ENCODE peak calls at places on chromosomes 12 and 14, in four cellular contexts. W is right cardiac atrium, E is stomach, K is tibial artery. X is an unnamed sample.

GRCh38 chr14:52844262-52845060 is 53.1 kb upstream of the GNPNAT1 start:
- DNase-seq in E (no peak), K (no peak), W (peak; percentile 54), X (no peak)

GRCh38 chr12:114770323-114770722 is 86.3 kb upstream of the TBX3 start:
- DNase-seq in E (no peak), K (no peak), W (no peak), X (no peak)

GRCh38 chr12:115946867-115947695 is 330.4 kb downstream of the MED13L start:
- DNase-seq in K (no peak), E (no peak), W (no peak), X (no peak)

GRCh38 chr12:108568653-108569154 is 6.3 kb downstream of the ISCU start:
- DNase-seq in W (no peak), E (no peak), K (peak; percentile 31), X (peak; percentile 97)

GRCh38 chr12:4819654-4820053 is 90.1 kb upstream of the KCNA1 start:
- DNase-seq in E (no peak), W (no peak), K (no peak), X (no peak)

GRCh38 chr12:43063642-43064041 is 474.1 kb upstream of the PRICKLE1 start:
- DNase-seq in E (no peak), K (no peak), W (no peak), X (no peak)

GRCh38 chr12:67111182-67111581 is 158.0 kb upstream of the CAND1 start:
- DNase-seq in K (no peak), W (no peak), E (no peak), X (no peak)

GRCh38 chr12:38124247-38125012 is 192.1 kb upstream of the ALG10B start:
- DNase-seq in W (no peak), K (no peak), E (peak; percentile 56), X (no peak)

GRCh38 chr12:43551271-43551970 is 582 bp downstream of the ADAMTS20 start:
- DNase-seq in W (no peak), E (no peak), K (no peak), X (no peak)

GRCh38 chr14:22850944-22851790 is 14.8 kb downstream of the MMP14 start:
- DNase-seq in E (peak; percentile 92), K (peak; percentile 98), W (peak; percentile 98), X (no peak)

GRCh38 chr14:69882086-69882864 is 3.1 kb downstream of the SMOC1 start:
- DNase-seq in E (no peak), K (no peak), W (no peak), X (no peak)

GRCh38 chr12:132329036-132329738 is at the start of gene GALNT9:
- DNase-seq in K (no peak), E (no peak), W (peak; percentile 55), X (no peak)

GRCh38 chr12:132329739-132330548 is 555 bp upstream of the GALNT9 start:
- DNase-seq in E (no peak), W (peak; percentile 50), K (no peak), X (no peak)

GRCh38 chr12:132326646-132327045 is 2.7 kb downstream of the GALNT9 start:
- DNase-seq in E (no peak), W (peak; percentile 13), K (no peak), X (no peak)

GRCh38 chr12:132327351-132328171 is 1.8 kb downstream of the GALNT9 start:
- DNase-seq in W (peak; percentile 76), K (no peak), E (no peak), X (peak; percentile 50)

DNA sequence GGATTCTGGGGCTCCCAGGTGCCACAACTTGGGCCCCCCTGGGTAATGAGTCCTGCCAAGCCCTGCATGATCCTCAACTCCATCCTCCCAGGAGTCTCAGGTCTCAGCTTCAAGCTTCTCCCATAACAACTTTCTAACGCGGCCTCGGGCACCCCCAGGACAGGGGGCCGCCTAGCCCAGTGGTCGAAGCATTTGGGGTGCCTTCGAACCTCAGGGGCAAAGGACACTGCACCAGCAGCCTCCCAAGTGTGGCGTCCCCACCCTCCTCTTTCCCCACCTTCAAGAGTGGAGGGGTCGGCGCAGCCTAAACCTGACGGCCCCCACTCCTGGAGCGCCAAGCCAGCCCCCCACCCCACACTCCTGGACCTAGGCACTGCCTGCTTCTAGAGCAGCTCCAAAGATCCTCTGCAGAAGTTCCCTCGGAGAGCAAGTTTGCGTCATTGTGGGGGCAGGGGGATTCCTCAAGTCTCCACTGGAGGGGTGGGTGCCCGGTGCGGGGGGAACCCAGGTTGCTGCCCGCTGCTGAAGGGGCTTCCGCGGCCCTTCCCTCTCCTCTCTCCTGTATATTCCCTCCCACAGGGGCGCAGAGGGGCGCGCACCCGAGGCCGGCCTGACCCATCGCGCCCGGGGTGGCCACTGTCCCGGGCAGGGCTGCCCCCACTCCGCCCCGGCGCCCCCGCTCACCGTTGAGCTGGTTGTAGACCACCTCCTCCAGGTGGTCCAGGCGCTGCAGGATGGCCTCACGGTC is 933 bp downstream of the GALNT9 start:
- DNase-seq in E (no peak), K (no peak), W (no peak), X (no peak)
- H3K4me3 ChIP-seq in E (peak overlapping the region; percentile 10), K (no peak overlapping the region), W (no peak overlapping the region), X (no peak overlapping the region)

DNA sequence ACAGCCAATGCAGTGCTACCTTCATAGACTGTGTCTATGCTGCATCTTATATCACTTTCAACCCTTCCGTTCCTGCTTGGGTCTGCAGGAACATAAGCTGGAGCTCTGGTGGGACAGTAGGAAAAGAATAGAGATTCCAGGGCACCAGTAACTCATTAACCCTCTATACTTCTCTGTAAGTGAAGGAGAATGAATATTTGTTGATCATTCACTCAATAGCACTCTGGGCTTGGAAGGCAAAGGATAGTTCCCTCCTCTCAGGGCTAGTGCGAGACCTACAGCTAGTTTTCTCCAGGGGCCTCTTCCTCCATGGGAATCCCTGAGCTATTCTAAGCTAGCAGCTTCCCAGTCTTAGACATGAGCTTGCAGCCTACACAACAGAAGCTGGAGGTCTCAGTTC is 84.7 kb downstream of the BMP4 start:
- DNase-seq in K (no peak), E (no peak), W (no peak), X (no peak)
- H3K4me3 ChIP-seq in K (no peak overlapping the region), E (no peak overlapping the region), W (no peak overlapping the region), X (no peak overlapping the region)

GRCh38 chr12:133190176-133190575 is 8.9 kb downstream of the ZNF268 start:
- DNase-seq in W (no peak), E (no peak), K (no peak), X (no peak)

GRCh38 chr12:133192847-133193246 is 11.6 kb downstream of the ZNF268 start:
- DNase-seq in K (no peak), E (no peak), W (no peak), X (no peak)
- H3K4me3 ChIP-seq in K (no peak overlapping the region), E (no peak overlapping the region), W (no peak overlapping the region), X (no peak overlapping the region)

GRCh38 chr12:49292729-49293055 is 2.3 kb upstream of the PRPH start:
- DNase-seq in W (no peak), E (peak; percentile 30), K (no peak), X (no peak)

GRCh38 chr12:49294086-49294803 is 702 bp upstream of the PRPH start:
- DNase-seq in W (no peak), E (no peak), K (peak; percentile 51), X (no peak)

GRCh38 chr12:49294804-49295086 is 202 bp upstream of the PRPH start:
- DNase-seq in W (no peak), E (no peak), K (no peak), X (no peak)

GRCh38 chr12:49295087-49296001 is at the start of gene PRPH:
- DNase-seq in W (peak; percentile 58), E (no peak), K (peak; percentile 59), X (no peak)

GRCh38 chr12:49293056-49293956 is 1.6 kb upstream of the PRPH start:
- DNase-seq in E (peak; percentile 62), K (peak; percentile 70), W (peak; percentile 92), X (no peak)
- H3K4me3 ChIP-seq in E (peak overlapping the region; percentile 11), K (no peak overlapping the region), W (no peak overlapping the region), X (no peak overlapping the region)

DNA sequence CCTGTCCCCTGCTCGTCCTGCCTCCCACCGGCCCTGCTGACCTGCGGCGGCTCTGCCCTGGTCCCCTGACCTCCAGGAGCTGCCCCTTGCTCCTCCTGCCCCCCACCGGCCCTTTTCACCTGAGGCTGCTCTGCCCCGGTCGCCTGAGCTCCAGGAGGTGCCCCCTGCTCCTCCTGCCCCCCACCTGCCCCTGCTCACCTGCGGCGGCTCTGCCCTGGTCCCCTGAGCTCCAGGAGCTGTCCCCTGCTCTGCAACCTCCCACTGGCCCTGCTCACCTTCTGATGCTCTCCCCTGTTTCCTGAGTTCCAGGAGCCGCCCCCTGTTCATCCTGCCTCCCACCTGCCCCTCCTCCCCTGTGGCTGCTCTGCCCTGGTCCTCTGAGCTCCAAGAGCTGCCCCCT is 101.3 kb downstream of the TMEM121 start:
- DNase-seq in E (no peak), K (no peak), W (peak; percentile 18), X (no peak)
- H3K4me3 ChIP-seq in E (no peak overlapping the region), K (no peak overlapping the region), W (no peak overlapping the region), X (no peak overlapping the region)

DNA sequence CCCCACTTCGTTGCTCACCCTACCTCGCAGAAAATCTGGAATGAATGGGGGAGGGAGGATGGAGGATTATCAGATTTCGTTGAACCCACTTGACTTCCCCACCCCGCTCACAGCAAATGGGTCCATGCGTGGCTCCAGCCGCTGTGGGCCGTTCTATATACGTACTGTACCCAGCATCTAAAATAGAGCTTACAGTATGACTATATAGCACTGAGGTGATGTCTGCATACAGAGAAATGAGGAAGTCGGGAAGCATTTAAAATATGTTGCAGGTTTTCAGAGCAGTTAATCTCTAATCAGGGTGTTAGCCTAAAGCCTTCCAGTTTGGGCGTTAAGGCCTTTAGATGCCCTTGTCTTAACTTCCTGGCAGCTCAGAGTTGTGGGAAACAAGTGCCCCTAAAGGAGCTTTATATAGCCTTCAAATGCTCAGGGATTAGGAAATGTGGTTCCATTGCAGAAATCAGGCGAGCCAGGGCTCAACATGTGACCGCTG is 1.4 kb downstream of the BICDL1 start:
- DNase-seq in W (no peak), K (no peak), E (no peak), X (no peak)
- H3K4me3 ChIP-seq in W (no peak overlapping the region), K (no peak overlapping the region), E (peak overlapping the region; percentile 74), X (peak overlapping the region; percentile 37)

GRCh38 chr12:121600702-121601336 is 20.0 kb upstream of the KDM2B start:
- DNase-seq in W (no peak), K (no peak), E (peak; percentile 61), X (no peak)
- H3K4me3 ChIP-seq in W (no peak overlapping the region), K (no peak overlapping the region), E (no peak overlapping the region), X (no peak overlapping the region)